ENCODE peak calls at places on chromosome 3, in seven cellular contexts. Z is PC-3; F is psoas muscle; L is adrenal gland; H is fibroblast of lung; A is CD8-positive, alpha-beta T cell; M is HL-60. W is an unnamed sample.

GRCh38 chr3:122533931-122534334 is 19.2 kb upstream of the KPNA1 start:
- DNase-seq in L (peak; percentile 49), A (no peak), H (peak; percentile 57), M (peak; percentile 51), F (no peak), Z (peak; percentile 100), W (peak; percentile 70)

GRCh38 chr3:70360985-70361384 is 48.5 kb upstream of the MDFIC2 start:
- DNase-seq in L (no peak), H (peak; percentile 48), Z (peak; percentile 4), M (no peak), F (no peak), A (no peak), W (peak; percentile 45)

GRCh38 chr3:17207019-17207418 is 322.3 kb downstream of the PLCL2 start:
- DNase-seq in H (peak; percentile 4), L (no peak), F (no peak), A (no peak), M (no peak), Z (no peak), W (no peak)

GRCh38 chr3:129942296-129942695 is 32.2 kb upstream of the TRH start:
- DNase-seq in H (peak; percentile 55), Z (peak; percentile 63), L (peak; percentile 77), A (peak; percentile 24), M (no peak), F (peak; percentile 59), W (peak; percentile 23)

GRCh38 chr3:187783098-187783497 is 37.8 kb upstream of the BCL6 start:
- DNase-seq in Z (peak; percentile 95), F (no peak), M (no peak), L (no peak), A (no peak), H (peak; percentile 88), W (no peak)

GRCh38 chr3:193974147-193974546 is 161.8 kb upstream of the HES1 start:
- DNase-seq in M (no peak), H (peak; percentile 53), F (no peak), L (no peak), A (no peak), Z (no peak), W (no peak)

GRCh38 chr3:183637106-183637486 is 1.7 kb downstream of the KLHL24 start:
- DNase-seq in Z (peak; percentile 7), L (no peak), A (no peak), M (no peak), F (no peak), H (no peak), W (no peak)

GRCh38 chr3:178325330-178325729 is 210.9 kb upstream of the KCNMB2 start:
- DNase-seq in H (peak; percentile 75), Z (peak; percentile 61), M (no peak), F (no peak), L (no peak), A (no peak), W (no peak)

GRCh38 chr3:51343918-51344687 is 41.0 kb upstream of the MANF start:
- DNase-seq in H (peak; percentile 89), F (no peak), Z (peak; percentile 63), L (no peak), M (no peak), A (no peak), W (no peak)

GRCh38 chr3:52830535-52831258 is at the start of gene ITIH4:
- DNase-seq in L (peak; percentile 54), A (no peak), H (no peak), F (no peak), M (no peak), Z (peak; percentile 10), W (no peak)

GRCh38 chr3:80771085-80771484 is 990.4 kb downstream of the GBE1 start:
- DNase-seq in M (no peak), H (peak; percentile 41), L (no peak), F (no peak), Z (peak; percentile 64), A (no peak), W (no peak)

GRCh38 chr3:129415830-129416229 is 12.6 kb downstream of the EFCAB12 start:
- DNase-seq in M (no peak), F (no peak), L (peak; percentile 16), A (no peak), H (no peak), Z (no peak), W (no peak)

GRCh38 chr3:37990527-37990926 is at the start of gene VILL:
- DNase-seq in A (no peak), L (peak; percentile 17), Z (peak; percentile 82), H (no peak), M (no peak), F (no peak), W (no peak)

GRCh38 chr3:29747991-29748390 is 467.1 kb downstream of the RBMS3 start:
- DNase-seq in M (no peak), F (no peak), L (no peak), Z (no peak), A (no peak), H (no peak), W (no peak)

GRCh38 chr3:40985195-40985594 is 214.1 kb upstream of the CTNNB1 start:
- DNase-seq in L (no peak), F (no peak), H (no peak), A (no peak), M (no peak), Z (no peak), W (no peak)

GRCh38 chr3:39130026-39130425 is 22.5 kb downstream of the TTC21A start:
- DNase-seq in A (no peak), F (no peak), Z (no peak), H (no peak), M (no peak), L (no peak), W (no peak)

GRCh38 chr3:187520027-187520945 is 149.9 kb downstream of the SST start:
- DNase-seq in L (no peak), H (no peak), F (peak; percentile 59), M (no peak), Z (no peak), A (no peak), W (no peak)

DNA sequence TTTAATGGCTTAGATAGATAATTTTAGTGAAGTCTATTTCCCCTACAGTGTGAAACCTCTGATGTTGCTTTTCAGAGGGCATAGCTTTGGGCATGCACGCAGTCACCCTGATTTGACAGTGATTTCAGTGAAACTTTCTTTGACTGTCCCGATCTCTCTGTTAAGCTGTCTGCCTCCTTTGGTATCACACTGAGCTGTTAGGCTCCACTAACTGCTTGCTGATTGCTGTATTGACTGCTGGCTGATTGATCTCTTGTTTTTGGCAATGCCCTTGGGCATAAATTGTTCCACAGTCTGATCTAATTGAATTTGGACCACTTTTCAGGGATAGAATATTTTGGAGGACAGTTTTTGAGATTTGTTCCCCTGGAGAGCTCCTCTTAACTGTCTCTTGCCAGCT is 68.5 kb upstream of the CCDC54 start:
- DNase-seq in H (no peak), M (no peak), A (no peak), F (no peak), L (no peak), Z (no peak), W (no peak)
- H3K4me3 ChIP-seq in H (no peak overlapping the region), M (no peak overlapping the region), A (no peak overlapping the region), F (no peak overlapping the region), L (no peak overlapping the region), Z (no peak overlapping the region), W (no peak overlapping the region)

GRCh38 chr3:58422756-58423324 is 10.8 kb downstream of the PDHB start:
- DNase-seq in M (no peak), H (peak; percentile 35), Z (peak; percentile 40), A (no peak), L (no peak), F (no peak), W (no peak)
- TF ChIP-seq CTCF in M (no peak), H (peak; percentile 36), Z (peak; percentile 45), A (no peak), L (no peak), F (peak; percentile 10), W (no peak)

GRCh38 chr3:120088622-120089021 is 5.6 kb downstream of the GSK3B start:
- DNase-seq in F (no peak), A (no peak), M (no peak), H (no peak), Z (no peak), L (no peak), W (no peak)
- H3K4me3 ChIP-seq in F (peak overlapping the region; percentile 96), A (no peak overlapping the region), M (no peak overlapping the region), H (no peak overlapping the region), Z (peak overlapping the region; percentile 10), L (no peak overlapping the region), W (no peak overlapping the region)

DNA sequence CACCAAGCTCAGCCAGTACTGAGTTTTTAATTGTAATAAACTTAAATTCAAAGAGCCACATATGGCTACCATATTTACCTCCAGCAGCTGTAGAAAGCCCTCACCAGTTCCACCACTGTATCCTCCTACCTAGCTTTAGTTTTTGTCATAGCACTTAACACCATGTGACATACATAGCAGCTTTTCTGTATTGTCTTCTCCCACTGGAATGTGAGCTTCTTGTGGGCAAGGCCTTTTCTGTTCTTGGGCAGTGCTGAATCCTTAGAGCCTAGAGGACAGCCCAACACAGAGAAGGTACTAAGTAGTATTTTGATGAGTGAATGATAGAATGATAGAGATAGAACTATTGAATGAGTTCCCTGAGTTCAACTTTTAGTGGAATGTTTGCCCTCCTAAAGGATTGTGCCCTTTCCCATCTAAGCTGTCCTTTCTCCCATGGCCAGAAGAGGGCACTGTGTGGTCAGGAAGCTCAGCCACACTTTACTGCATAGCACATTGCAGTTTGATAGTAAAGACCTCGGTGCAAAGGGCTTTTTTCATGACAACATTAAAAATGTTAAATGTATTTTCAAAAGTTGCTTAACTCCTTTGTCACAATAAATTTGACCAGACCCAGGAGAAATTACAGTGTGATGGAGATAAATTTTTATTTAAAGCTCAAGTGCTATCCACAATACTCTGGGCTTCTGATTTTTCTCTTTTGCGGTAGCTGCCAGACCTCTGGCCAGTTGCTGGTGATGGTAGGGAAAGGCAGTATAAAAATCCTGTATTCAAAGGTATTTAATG is 115.8 kb downstream of the GHSR start:
- DNase-seq in M (peak; percentile 28), A (peak; percentile 45), Z (peak; percentile 75), L (peak; percentile 82), H (peak; percentile 68), F (no peak), W (no peak)
- TF ChIP-seq CTCF in M (peak; percentile 89), A (peak; percentile 79), Z (peak; percentile 93), L (peak; percentile 84), H (peak; percentile 88), F (peak; percentile 92), W (peak; percentile 91)

GRCh38 chr3:5699811-5700210 is 512.3 kb downstream of the EDEM1 start:
- DNase-seq in A (no peak), M (no peak), F (no peak), Z (peak; percentile 40), L (no peak), H (no peak), W (no peak)

GRCh38 chr3:5699313-5699712 is 511.8 kb downstream of the EDEM1 start:
- DNase-seq in L (no peak), H (no peak), A (no peak), Z (peak; percentile 87), M (no peak), F (no peak), W (no peak)

GRCh38 chr3:5694267-5694666 is 506.8 kb downstream of the EDEM1 start:
- DNase-seq in A (no peak), L (no peak), M (no peak), H (no peak), Z (peak; percentile 33), F (no peak), W (no peak)

GRCh38 chr3:5698851-5699250 is 511.3 kb downstream of the EDEM1 start:
- DNase-seq in Z (no peak), M (no peak), H (no peak), F (no peak), L (no peak), A (no peak), W (no peak)
- H3K4me3 ChIP-seq in Z (peak overlapping the region; percentile 72), M (no peak overlapping the region), H (no peak overlapping the region), F (no peak overlapping the region), L (no peak overlapping the region), A (no peak overlapping the region), W (no peak overlapping the region)